ENCODE peak calls at places on chromosomes 13 and 19, in five cellular contexts. D, N, W, G and Y are unnamed samples.

GRCh38 chr19:41795031-41795461 is 1.3 kb upstream of the CEACAM3 start:
- DNase-seq in G (peak), D (peak), N (peak), W (peak), Y (no peak)

GRCh38 chr13:111940892-111941291 is 126.1 kb upstream of the SOX1 start:
- DNase-seq in D (no peak), N (no peak), G (no peak), W (no peak), Y (no peak)

GRCh38 chr19:33947565-33947964 is 150.9 kb downstream of the KCTD15 start:
- DNase-seq in G (no peak), N (no peak), W (no peak), D (no peak), Y (no peak)

GRCh38 chr19:9251236-9251635 is 506 bp downstream of the OR7E24 start:
- DNase-seq in D (no peak), N (no peak), G (no peak), W (no peak), Y (no peak)

GRCh38 chr19:4191044-4191443 is 8.6 kb downstream of the ANKRD24 start:
- DNase-seq in W (no peak), G (no peak), D (no peak), N (no peak), Y (no peak)

GRCh38 chr19:17496337-17496997 is 15.0 kb upstream of the PGLS start:
- DNase-seq in D (no peak), N (peak), G (peak), W (no peak), Y (peak)

GRCh38 chr13:30851697-30852096 is 54.4 kb upstream of the MEDAG start:
- DNase-seq in D (no peak), W (no peak), N (no peak), G (no peak), Y (no peak)

GRCh38 chr19:18460313-18460712 is 22.4 kb upstream of the ISYNA1 start:
- DNase-seq in G (no peak), D (peak), W (no peak), N (no peak), Y (no peak)

GRCh38 chr13:33727356-33728083 is 90.4 kb upstream of the RFC3 start:
- DNase-seq in N (no peak), D (no peak), G (no peak), W (no peak), Y (no peak)

GRCh38 chr13:43333176-43333575 is 309.8 kb downstream of the DNAJC15 start:
- DNase-seq in G (no peak), N (no peak), W (no peak), D (no peak), Y (no peak)

GRCh38 chr19:16328824-16329482 is 4.3 kb downstream of the KLF2 start:
- DNase-seq in G (no peak), W (peak), D (no peak), N (no peak), Y (no peak)

GRCh38 chr13:79307433-79307861 is 98.6 kb downstream of the RBM26 start:
- DNase-seq in D (no peak), G (no peak), N (no peak), W (no peak), Y (no peak)

GRCh38 chr19:10565028-10565566 is 713 bp downstream of the KRI1 start:
- DNase-seq in D (no peak), N (no peak), G (peak), W (no peak), Y (no peak)

GRCh38 chr13:113009743-113010509 is 40.9 kb downstream of the MCF2L start:
- DNase-seq in G (no peak), N (no peak), W (peak), D (no peak), Y (no peak)

GRCh38 chr19:34225659-34226015 is 28.7 kb upstream of the GARRE1 start:
- DNase-seq in D (no peak), N (no peak), W (no peak), G (no peak), Y (no peak)

GRCh38 chr13:108508263-108508662 is 121.1 kb upstream of the MYO16 start:
- DNase-seq in D (no peak), G (no peak), W (peak), N (no peak), Y (no peak)

GRCh38 chr13:48896312-48896711 is 79.4 kb upstream of the FNDC3A start:
- DNase-seq in D (no peak), W (no peak), G (no peak), N (no peak), Y (no peak)